ENCODE peak calls at places on chromosomes 7 and 10, in seven cellular contexts. Q is ACHN; I is central memory CD8-positive, alpha-beta T cell; N is EL; W is LHCN-M2; C is hepatocyte; Y is SW 1271. T is an unnamed sample.
A peak's percentile ranks its signal among the peaks of the same experiment; 100 is the strongest.

GRCh38 chr7:92751902-92752901 is 84.2 kb downstream of the CDK6 start:
- DNase-seq in Q (peak; percentile 86), I (no peak), N (peak; percentile 91), W (peak; percentile 97), C (peak; percentile 32), Y (peak; percentile 94), T (peak; percentile 94)

GRCh38 chr7:77664715-77665114 is 31.5 kb upstream of the RSBN1L start:
- DNase-seq in Q (no peak), I (no peak), N (no peak), W (no peak), C (no peak), Y (no peak), T (no peak)

GRCh38 chr10:122422266-122422980 is 32.0 kb upstream of the ARMS2 start:
- DNase-seq in Q (no peak), I (no peak), N (no peak), W (no peak), C (no peak), Y (no peak), T (no peak)

GRCh38 chr10:129570185-129570584 is 103.1 kb downstream of the MGMT start:
- DNase-seq in Q (no peak), I (no peak), N (no peak), W (no peak), C (no peak), Y (no peak), T (no peak)

GRCh38 chr7:2049111-2049781 is 183.5 kb downstream of the MAD1L1 start:
- DNase-seq in Q (no peak), I (no peak), N (no peak), W (no peak), C (no peak), Y (no peak), T (no peak)

GRCh38 chr7:109284943-109285342 is 715.3 kb downstream of the DNAJB9 start:
- DNase-seq in Q (no peak), I (no peak), N (no peak), W (no peak), C (no peak), Y (no peak), T (no peak)

GRCh38 chr7:98394377-98394836 is 6.5 kb downstream of the BAIAP2L1 start:
- DNase-seq in Q (no peak), I (no peak), N (peak; percentile 84), W (peak; percentile 99), C (peak; percentile 24), Y (peak; percentile 86), T (peak; percentile 81)

GRCh38 chr10:115895196-115895595 is 377.8 kb downstream of the GFRA1 start:
- DNase-seq in Q (no peak), I (no peak), N (no peak), W (no peak), C (no peak), Y (no peak), T (no peak)

T was measured in M059J.